ENCODE peak calls at places on chromosome 2, in four cellular contexts. M, B, I and H are unnamed samples.

GRCh38 chr2:222296911-222297599 is 1.7 kb downstream of the PAX3 start:
- DNase-seq in M (no peak), B (no peak), I (no peak), H (peak)

GRCh38 chr2:172233947-172234715 is 131.4 kb upstream of the DLX2 start:
- DNase-seq in M (no peak), B (no peak), I (peak), H (peak)

GRCh38 chr2:112724611-112725525 is 4.0 kb downstream of the NT5DC4 start:
- DNase-seq in M (peak), B (peak), I (no peak), H (peak)

GRCh38 chr2:46387886-46388515 is 90.8 kb downstream of the EPAS1 start:
- DNase-seq in M (no peak), B (no peak), I (peak), H (no peak)

GRCh38 chr2:41865263-41865662 is 182.6 kb upstream of the PKDCC start:
- DNase-seq in M (no peak), B (no peak), I (no peak), H (peak)

GRCh38 chr2:237874585-237875161 is 15.2 kb downstream of the RAMP1 start:
- DNase-seq in M (peak), B (no peak), I (no peak), H (no peak)

GRCh38 chr2:207239754-207240494 is 74.2 kb upstream of the KLF7 start:
- DNase-seq in M (peak), B (no peak), I (no peak), H (peak)

GRCh38 chr2:240397924-240398611 is 37.4 kb upstream of the GPC1 start:
- DNase-seq in M (no peak), B (peak), I (no peak), H (no peak)

GRCh38 chr2:142130111-142131015 is 453 bp downstream of the LRP1B start:
- DNase-seq in M (peak), B (peak), I (peak), H (peak)

GRCh38 chr2:233974530-233975071 is 57.4 kb downstream of the TRPM8 start:
- DNase-seq in M (peak), B (no peak), I (peak), H (peak)

GRCh38 chr2:241083091-241083415 is 19.0 kb downstream of the MTERF4 start:
- DNase-seq in M (no peak), B (no peak), I (no peak), H (no peak)

GRCh38 chr2:223109341-223109740 is 57.4 kb downstream of the KCNE4 start:
- DNase-seq in M (no peak), B (no peak), I (no peak), H (no peak)

GRCh38 chr2:190581997-190582396 is 47.5 kb upstream of the NEMP2 start:
- DNase-seq in M (no peak), B (no peak), I (no peak), H (no peak)

GRCh38 chr2:59233448-59233847 is 992.3 kb upstream of the FANCL start:
- DNase-seq in M (no peak), B (no peak), I (no peak), H (no peak)

GRCh38 chr2:203446780-203447179 is 88.3 kb downstream of the RAPH1 start:
- DNase-seq in M (no peak), B (no peak), I (no peak), H (no peak)

GRCh38 chr2:16079637-16080036 is 139.3 kb downstream of the MYCN start:
- DNase-seq in M (no peak), B (no peak), I (no peak), H (no peak)

GRCh38 chr2:226893206-226893605 is 57.4 kb downstream of the RHBDD1 start:
- DNase-seq in M (no peak), B (no peak), I (no peak), H (no peak)

GRCh38 chr2:149438260-149438960 is 108.0 kb downstream of the LYPD6 start:
- DNase-seq in M (no peak), B (no peak), I (no peak), H (no peak)

GRCh38 chr2:146853741-146854444 is 990.9 kb upstream of the ACVR2A start:
- DNase-seq in M (peak), B (no peak), I (no peak), H (no peak)

GRCh38 chr2:234071664-234072063 is 21.2 kb downstream of the SPP2 start:
- DNase-seq in M (no peak), B (no peak), I (no peak), H (no peak)

GRCh38 chr2:171810409-171810993 is 83.5 kb downstream of the SLC25A12 start:
- DNase-seq in M (no peak), B (no peak), I (no peak), H (no peak)

GRCh38 chr2:119756837-119757236 is 2.9 kb upstream of the PTPN4 start:
- DNase-seq in M (peak), B (no peak), I (peak), H (no peak)

GRCh38 chr2:69104281-69104680 is 91.3 kb downstream of the ANTXR1 start:
- DNase-seq in M (no peak), B (no peak), I (no peak), H (no peak)